ENCODE peak calls at places on chromosomes 16 and 17, in ten cellular contexts. One of them, this sample, is unnamed.

GRCh38 chr17:62819511-62820221 is 11.6 kb upstream of the MARCHF10 start:
- DNase-seq in tibial nerve: peak
- DNase-seq in iris pigment epithelial cell: peak
- DNase-seq in stomach: peak
- DNase-seq in Peyer's patch: no peak
- DNase-seq in SIG-M5: no peak
- DNase-seq in substantia nigra: no peak
- DNase-seq in AG04450: peak
- DNase-seq in keratinocyte: peak
- DNase-seq in GM12864: no peak
- DNase-seq in this sample: no peak

GRCh38 chr16:23064642-23065041 is 84.6 kb downstream of the USP31 start:
- DNase-seq in tibial nerve: no peak
- DNase-seq in iris pigment epithelial cell: no peak
- DNase-seq in stomach: no peak
- DNase-seq in Peyer's patch: no peak
- DNase-seq in SIG-M5: peak
- DNase-seq in substantia nigra: no peak
- DNase-seq in AG04450: no peak
- DNase-seq in keratinocyte: no peak
- DNase-seq in GM12864: no peak
- DNase-seq in this sample: no peak

GRCh38 chr17:82238562-82239201 is 9.8 kb downstream of the SLC16A3 start:
- DNase-seq in tibial nerve: peak
- DNase-seq in iris pigment epithelial cell: peak
- DNase-seq in stomach: peak
- DNase-seq in Peyer's patch: peak
- DNase-seq in SIG-M5: peak
- DNase-seq in substantia nigra: no peak
- DNase-seq in AG04450: no peak
- DNase-seq in keratinocyte: peak
- DNase-seq in GM12864: no peak
- DNase-seq in this sample: peak

GRCh38 chr17:65222216-65222738 is 85.1 kb downstream of the RGS9 start:
- DNase-seq in tibial nerve: no peak
- DNase-seq in iris pigment epithelial cell: peak
- DNase-seq in stomach: no peak
- DNase-seq in Peyer's patch: no peak
- DNase-seq in SIG-M5: no peak
- DNase-seq in substantia nigra: no peak
- DNase-seq in AG04450: no peak
- DNase-seq in keratinocyte: no peak
- DNase-seq in GM12864: no peak
- DNase-seq in this sample: no peak

GRCh38 chr16:3175157-3176153 is 12.5 kb upstream of the OR1F1 start:
- DNase-seq in tibial nerve: no peak
- DNase-seq in iris pigment epithelial cell: peak
- DNase-seq in stomach: no peak
- DNase-seq in Peyer's patch: no peak
- DNase-seq in SIG-M5: no peak
- DNase-seq in substantia nigra: no peak
- DNase-seq in AG04450: no peak
- DNase-seq in keratinocyte: no peak
- DNase-seq in GM12864: no peak
- DNase-seq in this sample: no peak

GRCh38 chr17:68184816-68185436 is 62.9 kb upstream of the AMZ2 start:
- DNase-seq in tibial nerve: no peak
- DNase-seq in iris pigment epithelial cell: no peak
- DNase-seq in stomach: no peak
- DNase-seq in Peyer's patch: peak
- DNase-seq in SIG-M5: no peak
- DNase-seq in substantia nigra: no peak
- DNase-seq in AG04450: no peak
- DNase-seq in keratinocyte: no peak
- DNase-seq in GM12864: no peak
- DNase-seq in this sample: no peak

GRCh38 chr17:5361426-5361825 is 58.0 kb downstream of the NUP88 start:
- DNase-seq in tibial nerve: no peak
- DNase-seq in iris pigment epithelial cell: no peak
- DNase-seq in stomach: no peak
- DNase-seq in Peyer's patch: no peak
- DNase-seq in SIG-M5: no peak
- DNase-seq in substantia nigra: no peak
- DNase-seq in AG04450: no peak
- DNase-seq in keratinocyte: no peak
- DNase-seq in GM12864: no peak
- DNase-seq in this sample: no peak

GRCh38 chr17:78075011-78075410 is 53.5 kb downstream of the TMC6 start:
- DNase-seq in tibial nerve: no peak
- DNase-seq in iris pigment epithelial cell: no peak
- DNase-seq in stomach: no peak
- DNase-seq in Peyer's patch: no peak
- DNase-seq in SIG-M5: no peak
- DNase-seq in substantia nigra: no peak
- DNase-seq in AG04450: no peak
- DNase-seq in keratinocyte: no peak
- DNase-seq in GM12864: no peak
- DNase-seq in this sample: no peak

GRCh38 chr17:58337126-58337599 is 8.6 kb upstream of the TSPOAP1 start:
- DNase-seq in tibial nerve: no peak
- DNase-seq in iris pigment epithelial cell: no peak
- DNase-seq in stomach: no peak
- DNase-seq in Peyer's patch: peak
- DNase-seq in SIG-M5: peak
- DNase-seq in substantia nigra: no peak
- DNase-seq in AG04450: no peak
- DNase-seq in keratinocyte: no peak
- DNase-seq in GM12864: peak
- DNase-seq in this sample: peak

GRCh38 chr16:31350275-31351005 is 4.5 kb upstream of the ITGAX start:
- DNase-seq in tibial nerve: no peak
- DNase-seq in iris pigment epithelial cell: no peak
- DNase-seq in stomach: no peak
- DNase-seq in Peyer's patch: no peak
- DNase-seq in SIG-M5: no peak
- DNase-seq in substantia nigra: no peak
- DNase-seq in AG04450: no peak
- DNase-seq in keratinocyte: no peak
- DNase-seq in GM12864: no peak
- DNase-seq in this sample: no peak

GRCh38 chr16:58339452-58339938 is 44.7 kb upstream of the PRSS54 start:
- DNase-seq in tibial nerve: no peak
- DNase-seq in iris pigment epithelial cell: no peak
- DNase-seq in stomach: no peak
- DNase-seq in Peyer's patch: no peak
- DNase-seq in SIG-M5: no peak
- DNase-seq in substantia nigra: no peak
- DNase-seq in AG04450: no peak
- DNase-seq in keratinocyte: no peak
- DNase-seq in GM12864: no peak
- DNase-seq in this sample: no peak

GRCh38 chr16:3490911-3491629 is 4.2 kb downstream of the C16orf90 start:
- DNase-seq in tibial nerve: no peak
- DNase-seq in iris pigment epithelial cell: no peak
- DNase-seq in stomach: peak
- DNase-seq in Peyer's patch: no peak
- DNase-seq in SIG-M5: no peak
- DNase-seq in substantia nigra: no peak
- DNase-seq in AG04450: no peak
- DNase-seq in keratinocyte: no peak
- DNase-seq in GM12864: no peak
- DNase-seq in this sample: no peak

GRCh38 chr17:4450710-4451316 is 17.1 kb downstream of the SPNS3 start:
- DNase-seq in tibial nerve: no peak
- DNase-seq in iris pigment epithelial cell: no peak
- DNase-seq in stomach: no peak
- DNase-seq in Peyer's patch: no peak
- DNase-seq in SIG-M5: no peak
- DNase-seq in substantia nigra: no peak
- DNase-seq in AG04450: no peak
- DNase-seq in keratinocyte: no peak
- DNase-seq in GM12864: no peak
- DNase-seq in this sample: no peak

GRCh38 chr17:47257651-47258339 is 4.2 kb downstream of the ITGB3 start:
- DNase-seq in tibial nerve: no peak
- DNase-seq in iris pigment epithelial cell: peak
- DNase-seq in stomach: no peak
- DNase-seq in Peyer's patch: no peak
- DNase-seq in SIG-M5: no peak
- DNase-seq in substantia nigra: no peak
- DNase-seq in AG04450: no peak
- DNase-seq in keratinocyte: no peak
- DNase-seq in GM12864: no peak
- DNase-seq in this sample: no peak

GRCh38 chr16:82880361-82880760 is 253.6 kb downstream of the CDH13 start:
- DNase-seq in tibial nerve: no peak
- DNase-seq in iris pigment epithelial cell: no peak
- DNase-seq in stomach: no peak
- DNase-seq in Peyer's patch: no peak
- DNase-seq in SIG-M5: no peak
- DNase-seq in substantia nigra: no peak
- DNase-seq in AG04450: no peak
- DNase-seq in keratinocyte: no peak
- DNase-seq in GM12864: no peak
- DNase-seq in this sample: no peak

GRCh38 chr16:12228607-12229499 is 252.3 kb downstream of the SNX29 start:
- DNase-seq in tibial nerve: no peak
- DNase-seq in iris pigment epithelial cell: peak
- DNase-seq in stomach: no peak
- DNase-seq in Peyer's patch: no peak
- DNase-seq in SIG-M5: no peak
- DNase-seq in substantia nigra: peak
- DNase-seq in AG04450: peak
- DNase-seq in keratinocyte: no peak
- DNase-seq in GM12864: no peak
- DNase-seq in this sample: no peak

GRCh38 chr16:56848955-56849689 is 15.9 kb upstream of the SLC12A3 start:
- DNase-seq in tibial nerve: no peak
- DNase-seq in iris pigment epithelial cell: peak
- DNase-seq in stomach: no peak
- DNase-seq in Peyer's patch: no peak
- DNase-seq in SIG-M5: no peak
- DNase-seq in substantia nigra: no peak
- DNase-seq in AG04450: no peak
- DNase-seq in keratinocyte: no peak
- DNase-seq in GM12864: no peak
- DNase-seq in this sample: peak

GRCh38 chr17:6786618-6787017 is 10.6 kb downstream of the FBXO39 start:
- DNase-seq in tibial nerve: no peak
- DNase-seq in iris pigment epithelial cell: peak
- DNase-seq in stomach: no peak
- DNase-seq in Peyer's patch: no peak
- DNase-seq in SIG-M5: no peak
- DNase-seq in substantia nigra: no peak
- DNase-seq in AG04450: peak
- DNase-seq in keratinocyte: no peak
- DNase-seq in GM12864: no peak
- DNase-seq in this sample: no peak

GRCh38 chr16:54107803-54108202 is 178.8 kb downstream of the IRX3 start:
- DNase-seq in tibial nerve: no peak
- DNase-seq in iris pigment epithelial cell: no peak
- DNase-seq in stomach: no peak
- DNase-seq in Peyer's patch: no peak
- DNase-seq in SIG-M5: no peak
- DNase-seq in substantia nigra: no peak
- DNase-seq in AG04450: no peak
- DNase-seq in keratinocyte: no peak
- DNase-seq in GM12864: no peak
- DNase-seq in this sample: no peak

GRCh38 chr17:63479495-63480184 is 2.8 kb downstream of the ACE start:
- DNase-seq in tibial nerve: no peak
- DNase-seq in iris pigment epithelial cell: no peak
- DNase-seq in stomach: no peak
- DNase-seq in Peyer's patch: no peak
- DNase-seq in SIG-M5: no peak
- DNase-seq in substantia nigra: no peak
- DNase-seq in AG04450: no peak
- DNase-seq in keratinocyte: no peak
- DNase-seq in GM12864: no peak
- DNase-seq in this sample: no peak

GRCh38 chr16:49836668-49837067 is 19.2 kb downstream of the ZNF423 start:
- DNase-seq in tibial nerve: no peak
- DNase-seq in iris pigment epithelial cell: no peak
- DNase-seq in stomach: no peak
- DNase-seq in Peyer's patch: no peak
- DNase-seq in SIG-M5: no peak
- DNase-seq in substantia nigra: no peak
- DNase-seq in AG04450: no peak
- DNase-seq in keratinocyte: no peak
- DNase-seq in GM12864: no peak
- DNase-seq in this sample: no peak

GRCh38 chr17:32117399-32117798 is 24.9 kb upstream of the RHOT1 start:
- DNase-seq in tibial nerve: no peak
- DNase-seq in iris pigment epithelial cell: no peak
- DNase-seq in stomach: peak
- DNase-seq in Peyer's patch: no peak
- DNase-seq in SIG-M5: no peak
- DNase-seq in substantia nigra: no peak
- DNase-seq in AG04450: no peak
- DNase-seq in keratinocyte: no peak
- DNase-seq in GM12864: no peak
- DNase-seq in this sample: no peak

GRCh38 chr17:885971-886571 is 93.5 kb downstream of the NXN start:
- DNase-seq in tibial nerve: peak
- DNase-seq in iris pigment epithelial cell: peak
- DNase-seq in stomach: peak
- DNase-seq in Peyer's patch: no peak
- DNase-seq in SIG-M5: no peak
- DNase-seq in substantia nigra: no peak
- DNase-seq in AG04450: no peak
- DNase-seq in keratinocyte: no peak
- DNase-seq in GM12864: no peak
- DNase-seq in this sample: peak

GRCh38 chr16:12917246-12917645 is 15.8 kb downstream of the SHISA9 start:
- DNase-seq in tibial nerve: no peak
- DNase-seq in iris pigment epithelial cell: no peak
- DNase-seq in stomach: no peak
- DNase-seq in Peyer's patch: no peak
- DNase-seq in SIG-M5: no peak
- DNase-seq in substantia nigra: no peak
- DNase-seq in AG04450: no peak
- DNase-seq in keratinocyte: no peak
- DNase-seq in GM12864: no peak
- DNase-seq in this sample: no peak

GRCh38 chr17:69762766-69763165 is 312.3 kb upstream of the KCNJ16 start:
- DNase-seq in tibial nerve: no peak
- DNase-seq in iris pigment epithelial cell: peak
- DNase-seq in stomach: no peak
- DNase-seq in Peyer's patch: no peak
- DNase-seq in SIG-M5: no peak
- DNase-seq in substantia nigra: no peak
- DNase-seq in AG04450: no peak
- DNase-seq in keratinocyte: no peak
- DNase-seq in GM12864: no peak
- DNase-seq in this sample: no peak

GRCh38 chr17:15023589-15023988 is 241.5 kb downstream of the PMP22 start:
- DNase-seq in tibial nerve: no peak
- DNase-seq in iris pigment epithelial cell: peak
- DNase-seq in stomach: no peak
- DNase-seq in Peyer's patch: no peak
- DNase-seq in SIG-M5: no peak
- DNase-seq in substantia nigra: no peak
- DNase-seq in AG04450: no peak
- DNase-seq in keratinocyte: no peak
- DNase-seq in GM12864: no peak
- DNase-seq in this sample: no peak

GRCh38 chr16:8669481-8669880 is 4.9 kb upstream of the ABAT start:
- DNase-seq in tibial nerve: no peak
- DNase-seq in iris pigment epithelial cell: no peak
- DNase-seq in stomach: no peak
- DNase-seq in Peyer's patch: no peak
- DNase-seq in SIG-M5: no peak
- DNase-seq in substantia nigra: no peak
- DNase-seq in AG04450: no peak
- DNase-seq in keratinocyte: no peak
- DNase-seq in GM12864: no peak
- DNase-seq in this sample: no peak

GRCh38 chr16:35564148-35564547 is 2104.7 kb downstream of the TP53TG3F start:
- DNase-seq in tibial nerve: no peak
- DNase-seq in iris pigment epithelial cell: no peak
- DNase-seq in stomach: no peak
- DNase-seq in Peyer's patch: no peak
- DNase-seq in SIG-M5: no peak
- DNase-seq in substantia nigra: no peak
- DNase-seq in AG04450: no peak
- DNase-seq in keratinocyte: no peak
- DNase-seq in GM12864: no peak
- DNase-seq in this sample: no peak

This sample was measured in suprapubic skin.